ENCODE peak calls at places on chromosome 1, in nine cellular contexts. C, U, Q, T, B, P, Y, A and E are unnamed samples.

GRCh38 chr1:117826551-117827078 is 102.8 kb downstream of the GDAP2 start:
- DNase-seq in B (peak; percentile 94), Q (peak; percentile 71), Y (peak; percentile 75), T (no peak), A (peak; percentile 95), C (peak; percentile 42), U (no peak), P (peak; percentile 96), E (peak; percentile 67)

GRCh38 chr1:17834561-17835100 is 79.5 kb downstream of the ACTL8 start:
- DNase-seq in C (no peak), Q (no peak), U (peak; percentile 43), A (no peak), B (no peak), Y (no peak), P (no peak), T (no peak), E (no peak)

GRCh38 chr1:167250482-167250881 is 29.8 kb downstream of the POU2F1 start:
- DNase-seq in A (no peak), Q (no peak), U (no peak), P (no peak), B (no peak), C (no peak), T (no peak), Y (no peak), E (no peak)

GRCh38 chr1:218079379-218079778 is 205.7 kb upstream of the RRP15 start:
- DNase-seq in U (no peak), Q (no peak), C (no peak), Y (no peak), T (no peak), B (no peak), A (no peak), P (no peak), E (no peak)

GRCh38 chr1:244322791-244323521 is 128.8 kb downstream of the ADSS2 start:
- DNase-seq in Y (peak; percentile 85), B (peak; percentile 96), U (no peak), C (peak; percentile 97), Q (peak; percentile 96), A (peak; percentile 95), T (no peak), P (peak; percentile 94), E (peak; percentile 71)

GRCh38 chr1:144551107-144551542 is 41.6 kb upstream of the PPIAL4F start:
- DNase-seq in T (no peak), P (no peak), B (no peak), C (no peak), A (no peak), Y (no peak), U (no peak), Q (peak; percentile 5), E (no peak)

GRCh38 chr1:95146637-95147036 is 29.5 kb downstream of the TLCD4 start:
- DNase-seq in A (no peak), U (no peak), T (no peak), P (no peak), Y (no peak), Q (no peak), B (no peak), C (no peak), E (no peak)

GRCh38 chr1:6771568-6771825 is 13.8 kb upstream of the CAMTA1 start:
- DNase-seq in P (no peak), T (no peak), U (no peak), C (no peak), Q (no peak), Y (no peak), A (no peak), B (no peak), E (no peak)

GRCh38 chr1:244280859-244281258 is 170.8 kb downstream of the ADSS2 start:
- DNase-seq in P (no peak), U (no peak), A (peak; percentile 10), Q (peak; percentile 89), Y (no peak), T (no peak), C (no peak), B (no peak), E (no peak)

GRCh38 chr1:183956559-183957188 is 80.9 kb downstream of the COLGALT2 start:
- DNase-seq in B (peak; percentile 70), U (no peak), Q (peak; percentile 70), T (no peak), Y (peak; percentile 17), C (peak; percentile 59), P (peak; percentile 53), A (peak; percentile 91), E (peak; percentile 62)

GRCh38 chr1:168291222-168291824 is 10.6 kb downstream of the TBX19 start:
- DNase-seq in T (no peak), A (no peak), Y (no peak), B (no peak), U (no peak), C (no peak), P (no peak), Q (no peak), E (no peak)

GRCh38 chr1:242146640-242147039 is 147.7 kb upstream of the MAP1LC3C start:
- DNase-seq in Q (no peak), B (no peak), C (no peak), A (no peak), Y (no peak), T (no peak), P (no peak), U (no peak), E (no peak)

GRCh38 chr1:221841291-221841982 is 99.5 kb upstream of the DUSP10 start:
- DNase-seq in T (no peak), C (no peak), U (no peak), Y (no peak), A (peak; percentile 82), B (peak; percentile 43), P (peak; percentile 47), Q (peak; percentile 83), E (no peak)

GRCh38 chr1:220958234-220958633 is 79.0 kb downstream of the HLX start:
- DNase-seq in U (no peak), C (no peak), Y (no peak), P (no peak), A (no peak), B (no peak), T (no peak), Q (no peak), E (no peak)

GRCh38 chr1:34851431-34852105 is 8.0 kb downstream of the SMIM12 start:
- DNase-seq in U (no peak), B (no peak), C (no peak), Q (peak; percentile 10), Y (peak; percentile 89), T (no peak), P (no peak), A (no peak), E (no peak)

GRCh38 chr1:34850382-34850781 is 9.2 kb downstream of the SMIM12 start:
- DNase-seq in T (no peak), A (no peak), P (no peak), B (no peak), U (no peak), Y (no peak), Q (no peak), C (no peak), E (no peak)

GRCh38 chr1:34847094-34847493 is 12.5 kb downstream of the SMIM12 start:
- DNase-seq in Y (peak; percentile 54), U (no peak), Q (no peak), P (no peak), T (no peak), A (no peak), C (no peak), B (no peak), E (no peak)

GRCh38 chr1:34856697-34857096 is 2.9 kb downstream of the SMIM12 start:
- DNase-seq in U (no peak), C (no peak), A (no peak), Q (no peak), B (no peak), T (no peak), Y (no peak), P (no peak), E (no peak)

DNA sequence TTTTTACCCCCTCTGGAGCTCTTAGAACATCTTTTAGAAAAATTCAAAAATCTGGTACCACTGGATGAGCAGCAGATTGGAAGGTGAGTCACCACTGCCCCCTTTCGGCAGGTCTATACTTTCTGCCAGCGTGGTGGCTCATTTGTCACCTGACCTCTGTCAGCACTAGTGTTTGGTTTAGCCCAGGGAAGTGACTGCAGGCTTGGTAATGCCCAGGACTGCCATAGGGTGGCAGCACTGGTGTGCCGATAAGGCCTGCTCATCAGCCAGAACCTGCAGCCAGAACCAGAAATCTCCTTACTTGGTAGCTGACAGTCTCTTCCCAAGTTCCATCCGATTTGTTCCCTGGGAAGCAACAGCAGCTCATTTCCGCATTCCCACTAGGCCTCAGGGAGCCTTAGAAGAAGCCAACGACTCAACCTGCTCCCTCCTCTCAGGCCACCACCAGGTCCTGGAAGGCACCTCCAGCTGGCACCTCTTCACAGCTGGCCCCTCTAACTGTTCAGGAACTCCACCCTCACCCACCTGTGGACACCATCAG is 6.8 kb downstream of the SMIM12 start:
- DNase-seq in P (peak; percentile 70), A (peak; percentile 92), T (peak; percentile 69), C (peak; percentile 82), Q (peak; percentile 93), B (peak; percentile 94), U (peak; percentile 91), Y (peak; percentile 95), E (peak; percentile 82)
- TF ChIP-seq CTCF in P (peak; percentile 93), A (peak; percentile 86), T (peak; percentile 91), C (peak; percentile 93), Q (peak; percentile 97), B (peak; percentile 90), U (peak; percentile 94), Y (peak; percentile 98), E (peak; percentile 86)

GRCh38 chr1:71634159-71634558 is 553.3 kb upstream of the ZRANB2 start:
- DNase-seq in U (no peak), B (no peak), T (no peak), C (no peak), Y (no peak), A (no peak), P (no peak), Q (no peak), E (no peak)
- TF ChIP-seq CTCF in U (no peak), B (no peak), T (no peak), C (no peak), Y (no peak), A (no peak), P (no peak), Q (no peak), E (no peak)

DNA sequence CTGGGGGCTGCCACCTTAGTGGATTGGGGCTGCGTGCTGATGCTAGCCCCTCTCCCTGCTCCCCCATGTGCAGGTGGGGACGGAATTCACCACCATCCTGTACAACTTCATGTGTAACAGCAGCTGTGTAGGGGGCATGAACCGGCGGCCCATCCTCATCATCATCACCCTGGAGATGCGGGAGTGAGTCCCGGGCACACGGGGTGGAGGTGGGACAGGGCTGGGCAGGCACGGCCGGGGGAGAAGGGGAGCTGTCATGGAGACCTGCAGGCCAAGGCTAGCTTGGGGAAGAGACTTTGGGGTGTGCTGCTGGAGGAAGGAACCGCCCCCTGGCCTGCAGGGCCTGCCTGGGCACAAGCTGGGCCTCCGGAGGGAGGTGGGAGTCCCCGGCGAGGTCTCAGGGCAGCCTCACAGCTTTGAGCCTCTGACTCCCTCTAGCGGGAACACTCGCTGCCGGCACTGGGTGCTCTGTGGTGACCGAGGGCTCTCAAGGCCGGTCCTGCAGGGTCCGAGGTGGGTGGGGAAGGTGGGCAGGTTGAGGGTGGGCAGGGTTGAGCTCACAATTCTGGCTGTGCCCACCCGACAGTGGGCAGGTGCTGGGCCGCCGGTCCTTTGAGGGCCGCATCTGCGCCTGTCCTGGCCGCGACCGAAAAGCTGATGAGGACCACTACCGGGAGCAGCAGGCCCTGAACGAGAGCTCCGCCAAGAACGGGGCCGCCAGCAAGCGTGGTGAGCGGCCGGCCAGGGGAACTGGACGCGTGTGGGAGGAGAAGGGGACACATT is 25.0 kb upstream of the CCDC27 start:
- DNase-seq in Q (no peak), Y (no peak), C (no peak), P (no peak), B (no peak), A (no peak), U (no peak), T (no peak), E (no peak)
- TF ChIP-seq CTCF in Q (peak; percentile 53), Y (peak; percentile 40), C (peak; percentile 56), P (peak; percentile 61), B (peak; percentile 58), A (peak; percentile 44), U (peak; percentile 18), T (no peak), E (peak; percentile 56)

GRCh38 chr1:203306089-203306969 is 1.0 kb downstream of the BTG2 start:
- DNase-seq in A (peak; percentile 82), U (peak; percentile 87), Y (peak; percentile 86), Q (peak; percentile 80), T (no peak), B (peak; percentile 89), C (peak; percentile 55), P (peak; percentile 70), E (peak; percentile 59)
- TF ChIP-seq CTCF in A (peak; percentile 7), U (no peak), Y (no peak), Q (no peak), T (no peak), B (no peak), C (peak; percentile 12), P (peak; percentile 23), E (no peak)